ENCODE peak calls at places on chromosomes 5 and 9, in five cellular contexts. Y, B, P, I and E are unnamed samples.

GRCh38 chr5:126002222-126002897 is 420.8 kb upstream of the GRAMD2B start:
- ATAC-seq in Y (peak), B (no peak), P (no peak), I (no peak), E (peak)

GRCh38 chr9:128106940-128107259 is 20.6 kb downstream of the PTGES2 start:
- ATAC-seq in Y (no peak), B (no peak), P (no peak), I (no peak), E (no peak)

GRCh38 chr5:17219006-17219422 is 1.6 kb downstream of the BASP1 start:
- ATAC-seq in Y (no peak), B (no peak), P (no peak), I (peak), E (no peak)

GRCh38 chr9:132755096-132755495 is 84.8 kb downstream of the GTF3C4 start:
- ATAC-seq in Y (no peak), B (no peak), P (no peak), I (no peak), E (no peak)

GRCh38 chr9:133071484-133072150 is 9.8 kb downstream of the CEL start:
- ATAC-seq in Y (no peak), B (no peak), P (no peak), I (no peak), E (no peak)

GRCh38 chr9:16809912-16810610 is 60.4 kb downstream of the BNC2 start:
- ATAC-seq in Y (no peak), B (no peak), P (no peak), I (peak), E (no peak)

GRCh38 chr9:5642170-5642569 is 13.3 kb downstream of the RIC1 start:
- ATAC-seq in Y (no peak), B (no peak), P (no peak), I (no peak), E (no peak)

GRCh38 chr5:153571157-153571556 is 80.7 kb downstream of the GRIA1 start:
- ATAC-seq in Y (no peak), B (no peak), P (no peak), I (no peak), E (no peak)

GRCh38 chr9:69811329-69811989 is 9.2 kb upstream of the CFAP95 start:
- ATAC-seq in Y (no peak), B (no peak), P (no peak), I (no peak), E (no peak)

GRCh38 chr5:112628219-112628618 is 109.5 kb upstream of the APC start:
- ATAC-seq in Y (no peak), B (no peak), P (no peak), I (peak), E (no peak)

GRCh38 chr9:91856419-91856818 is 93.6 kb downstream of the ROR2 start:
- ATAC-seq in Y (no peak), B (no peak), P (peak), I (no peak), E (no peak)

GRCh38 chr9:38680827-38681226 is 39.1 kb downstream of the FAM240B start:
- ATAC-seq in Y (no peak), B (no peak), P (no peak), I (no peak), E (no peak)

GRCh38 chr5:55426455-55426854 is 108.3 kb downstream of the PLPP1 start:
- ATAC-seq in Y (no peak), B (no peak), P (no peak), I (no peak), E (no peak)

GRCh38 chr5:142740474-142740873 is 29.7 kb upstream of the ARHGAP26 start:
- ATAC-seq in Y (no peak), B (no peak), P (no peak), I (peak), E (no peak)

GRCh38 chr9:137670391-137671195 is 51.8 kb downstream of the EHMT1 start:
- ATAC-seq in Y (peak), B (no peak), P (no peak), I (no peak), E (no peak)

GRCh38 chr9:14298607-14299022 is 15.3 kb downstream of the NFIB start:
- ATAC-seq in Y (no peak), B (no peak), P (no peak), I (no peak), E (no peak)

GRCh38 chr9:19193029-19193324 is 37.5 kb upstream of the DENND4C start:
- ATAC-seq in Y (no peak), B (no peak), P (no peak), I (peak), E (no peak)

GRCh38 chr5:15236911-15237508 is 263.0 kb upstream of the FBXL7 start:
- ATAC-seq in Y (no peak), B (no peak), P (no peak), I (no peak), E (no peak)

GRCh38 chr5:172113036-172113435 is 75.0 kb downstream of the STK10 start:
- ATAC-seq in Y (peak), B (peak), P (peak), I (no peak), E (no peak)

GRCh38 chr5:28391277-28391676 is 1352.9 kb upstream of the CDH9 start:
- ATAC-seq in Y (no peak), B (no peak), P (no peak), I (no peak), E (no peak)

GRCh38 chr9:127724012-127724411 is 8.1 kb downstream of the TTC16 start:
- ATAC-seq in Y (peak), B (no peak), P (no peak), I (no peak), E (no peak)

GRCh38 chr5:155605898-155606297 is 592.3 kb downstream of the KIF4B start:
- ATAC-seq in Y (no peak), B (no peak), P (no peak), I (no peak), E (no peak)

GRCh38 chr9:128787583-128788156 is 617 bp downstream of the TBC1D13 start:
- ATAC-seq in Y (peak), B (no peak), P (no peak), I (no peak), E (no peak)

GRCh38 chr9:75624984-75625383 is 265.5 kb upstream of the PCSK5 start:
- ATAC-seq in Y (peak), B (no peak), P (no peak), I (no peak), E (no peak)

GRCh38 chr9:126630458-126631237 is 16.9 kb downstream of the LMX1B start:
- ATAC-seq in Y (no peak), B (peak), P (no peak), I (peak), E (no peak)

GRCh38 chr5:176337913-176338312 is 23.7 kb downstream of the KIAA1191 start:
- ATAC-seq in Y (no peak), B (no peak), P (no peak), I (no peak), E (no peak)

GRCh38 chr5:5492087-5492933 is 69.8 kb downstream of the ICE1 start:
- ATAC-seq in Y (peak), B (no peak), P (peak), I (peak), E (no peak)

GRCh38 chr5:157533011-157533481 is 42.5 kb downstream of the ADAM19 start:
- ATAC-seq in Y (peak), B (no peak), P (no peak), I (no peak), E (no peak)